ENCODE peak calls at places on chromosomes 11 and 22, in six cellular contexts. One of them, this sample, is unnamed.

GRCh38 chr11:34825670-34826383 is 90.4 kb downstream of the APIP start:
- DNase-seq in mucosa of descending colon: peak; percentile 75
- DNase-seq in left colon: peak; percentile 69
- DNase-seq in A172: no peak
- DNase-seq in cardiac muscle cell: no peak
- DNase-seq in T-helper 2 cell: no peak
- DNase-seq in this sample: no peak

GRCh38 chr22:49693848-49694247 is 133.8 kb downstream of the BRD1 start:
- DNase-seq in left colon: no peak
- DNase-seq in cardiac muscle cell: no peak
- DNase-seq in T-helper 2 cell: no peak
- DNase-seq in A172: no peak
- DNase-seq in mucosa of descending colon: no peak
- DNase-seq in this sample: no peak

GRCh38 chr11:65452806-65453490 is 30.4 kb downstream of the NEAT1 start:
- DNase-seq in T-helper 2 cell: no peak
- DNase-seq in cardiac muscle cell: no peak
- DNase-seq in mucosa of descending colon: no peak
- DNase-seq in left colon: no peak
- DNase-seq in A172: peak; percentile 87
- DNase-seq in this sample: no peak

GRCh38 chr22:17113600-17113999 is 7.6 kb downstream of the TMEM121B start:
- DNase-seq in A172: no peak
- DNase-seq in mucosa of descending colon: no peak
- DNase-seq in cardiac muscle cell: no peak
- DNase-seq in T-helper 2 cell: no peak
- DNase-seq in left colon: no peak
- DNase-seq in this sample: no peak

GRCh38 chr22:37043828-37044538 is 7.6 kb upstream of the KCTD17 start:
- DNase-seq in T-helper 2 cell: no peak
- DNase-seq in A172: peak; percentile 48
- DNase-seq in left colon: peak; percentile 88
- DNase-seq in mucosa of descending colon: peak; percentile 91
- DNase-seq in cardiac muscle cell: peak; percentile 71
- DNase-seq in this sample: no peak

GRCh38 chr11:5368502-5369043 is 15.0 kb upstream of the OR51M1 start:
- DNase-seq in mucosa of descending colon: no peak
- DNase-seq in cardiac muscle cell: no peak
- DNase-seq in left colon: no peak
- DNase-seq in A172: no peak
- DNase-seq in T-helper 2 cell: no peak
- DNase-seq in this sample: no peak

GRCh38 chr22:24471570-24471969 is 23.6 kb upstream of the UPB1 start:
- DNase-seq in A172: no peak
- DNase-seq in mucosa of descending colon: no peak
- DNase-seq in cardiac muscle cell: no peak
- DNase-seq in left colon: no peak
- DNase-seq in T-helper 2 cell: no peak
- DNase-seq in this sample: no peak

GRCh38 chr11:68673291-68673930 is 10.9 kb upstream of the GAL start:
- DNase-seq in T-helper 2 cell: no peak
- DNase-seq in cardiac muscle cell: no peak
- DNase-seq in A172: peak; percentile 18
- DNase-seq in mucosa of descending colon: peak; percentile 3
- DNase-seq in left colon: no peak
- DNase-seq in this sample: no peak

GRCh38 chr11:59418151-59418550 is 8.1 kb downstream of the OR5A2 start:
- DNase-seq in mucosa of descending colon: no peak
- DNase-seq in cardiac muscle cell: no peak
- DNase-seq in T-helper 2 cell: no peak
- DNase-seq in left colon: no peak
- DNase-seq in A172: no peak
- DNase-seq in this sample: no peak

GRCh38 chr11:43787823-43788222 is 92.8 kb upstream of the ALKBH3 start:
- DNase-seq in T-helper 2 cell: no peak
- DNase-seq in mucosa of descending colon: no peak
- DNase-seq in cardiac muscle cell: no peak
- DNase-seq in left colon: no peak
- DNase-seq in A172: no peak
- DNase-seq in this sample: no peak

GRCh38 chr22:30196141-30196866 is 50.3 kb downstream of the LIF start:
- DNase-seq in A172: peak; percentile 97
- DNase-seq in cardiac muscle cell: peak; percentile 52
- DNase-seq in T-helper 2 cell: peak; percentile 31
- DNase-seq in mucosa of descending colon: peak; percentile 67
- DNase-seq in left colon: peak; percentile 48
- DNase-seq in this sample: no peak

GRCh38 chr22:43262990-43263644 is 76.2 kb upstream of the TTLL12 start:
- DNase-seq in T-helper 2 cell: no peak
- DNase-seq in mucosa of descending colon: peak; percentile 56
- DNase-seq in cardiac muscle cell: no peak
- DNase-seq in left colon: peak; percentile 32
- DNase-seq in A172: no peak
- DNase-seq in this sample: peak; percentile 9

GRCh38 chr11:65476632-65477270 is 22.1 kb upstream of the MALAT1 start:
- DNase-seq in cardiac muscle cell: no peak
- DNase-seq in mucosa of descending colon: peak; percentile 74
- DNase-seq in left colon: peak; percentile 82
- DNase-seq in T-helper 2 cell: no peak
- DNase-seq in A172: peak; percentile 48
- DNase-seq in this sample: no peak

GRCh38 chr11:88531776-88532175 is 194.2 kb upstream of the CTSC start:
- DNase-seq in T-helper 2 cell: no peak
- DNase-seq in mucosa of descending colon: no peak
- DNase-seq in left colon: no peak
- DNase-seq in A172: no peak
- DNase-seq in cardiac muscle cell: no peak
- DNase-seq in this sample: no peak

GRCh38 chr11:70857885-70858284 is 394.5 kb downstream of the SHANK2 start:
- DNase-seq in T-helper 2 cell: no peak
- DNase-seq in A172: no peak
- DNase-seq in mucosa of descending colon: no peak
- DNase-seq in cardiac muscle cell: no peak
- DNase-seq in left colon: no peak
- DNase-seq in this sample: no peak

GRCh38 chr11:73950869-73951710 is at the start of gene DNAJB13:
- DNase-seq in A172: peak; percentile 71
- DNase-seq in left colon: peak; percentile 47
- DNase-seq in T-helper 2 cell: no peak
- DNase-seq in cardiac muscle cell: peak; percentile 74
- DNase-seq in mucosa of descending colon: no peak
- DNase-seq in this sample: no peak

GRCh38 chr11:67265633-67266423 is 445 bp upstream of the GRK2 start:
- DNase-seq in left colon: peak; percentile 82
- DNase-seq in mucosa of descending colon: peak; percentile 91
- DNase-seq in cardiac muscle cell: peak; percentile 82
- DNase-seq in A172: no peak
- DNase-seq in T-helper 2 cell: peak; percentile 68
- DNase-seq in this sample: peak; percentile 82

GRCh38 chr22:29449296-29449863 is 11.0 kb downstream of the RFPL1 start:
- DNase-seq in left colon: no peak
- DNase-seq in mucosa of descending colon: no peak
- DNase-seq in T-helper 2 cell: no peak
- DNase-seq in cardiac muscle cell: no peak
- DNase-seq in A172: no peak
- DNase-seq in this sample: no peak

GRCh38 chr22:43533656-43534428 is 122.0 kb downstream of the MPPED1 start:
- DNase-seq in T-helper 2 cell: no peak
- DNase-seq in A172: no peak
- DNase-seq in cardiac muscle cell: no peak
- DNase-seq in left colon: no peak
- DNase-seq in mucosa of descending colon: no peak
- DNase-seq in this sample: no peak

GRCh38 chr11:114605370-114605769 is 9.8 kb upstream of the NXPE4 start:
- DNase-seq in T-helper 2 cell: no peak
- DNase-seq in A172: no peak
- DNase-seq in left colon: no peak
- DNase-seq in mucosa of descending colon: no peak
- DNase-seq in cardiac muscle cell: no peak
- DNase-seq in this sample: no peak

GRCh38 chr11:22832315-22833041 is 2.9 kb upstream of the SVIP start:
- DNase-seq in mucosa of descending colon: no peak
- DNase-seq in T-helper 2 cell: no peak
- DNase-seq in A172: peak; percentile 54
- DNase-seq in left colon: no peak
- DNase-seq in cardiac muscle cell: no peak
- DNase-seq in this sample: no peak

GRCh38 chr11:118916842-118917388 is 8.8 kb downstream of the BCL9L start:
- DNase-seq in mucosa of descending colon: peak; percentile 49
- DNase-seq in T-helper 2 cell: no peak
- DNase-seq in cardiac muscle cell: peak; percentile 59
- DNase-seq in left colon: no peak
- DNase-seq in A172: peak; percentile 30
- DNase-seq in this sample: no peak

GRCh38 chr11:15800121-15800800 is 556.1 kb downstream of the SOX6 start:
- DNase-seq in mucosa of descending colon: peak; percentile 32
- DNase-seq in A172: no peak
- DNase-seq in left colon: peak; percentile 34
- DNase-seq in T-helper 2 cell: no peak
- DNase-seq in cardiac muscle cell: no peak
- DNase-seq in this sample: no peak